ENCODE peak calls at places on chromosomes 4 and X, in four cellular contexts. X is H1, R is HepG2, Y is A549. G is an unnamed sample.

GRCh38 chr4:45284400-45285085 is 558.2 kb upstream of the GNPDA2 start:
- DNase-seq in X (no peak), R (no peak), Y (no peak), G (no peak)

GRCh38 chr4:138636791-138637190 is 378.8 kb upstream of the NOCT start:
- DNase-seq in X (no peak), R (no peak), Y (no peak), G (no peak)

GRCh38 chr4:172952052-172952451 is 216.6 kb upstream of the GALNT7 start:
- DNase-seq in X (no peak), R (no peak), Y (no peak), G (no peak)

GRCh38 chrX:103637604-103638338 is 9.0 kb downstream of the TCEAL1 start:
- DNase-seq in X (no peak), R (no peak), Y (no peak), G (no peak)

GRCh38 chr4:150972592-150972991 is 42.5 kb downstream of the LRBA start:
- DNase-seq in X (no peak), R (no peak), Y (no peak), G (no peak)

GRCh38 chr4:6709230-6710114 is at the start of gene MRFAP1L1:
- DNase-seq in X (peak), R (peak), Y (peak), G (peak)

GRCh38 chr4:52317981-52318380 is 266.9 kb downstream of the SPATA18 start:
- DNase-seq in X (no peak), R (no peak), Y (no peak), G (no peak)

GRCh38 chr4:103008875-103009729 is 10.4 kb downstream of the SLC9B1 start:
- DNase-seq in X (no peak), R (peak), Y (peak), G (peak)

GRCh38 chr4:124941267-124941666 is 228.7 kb upstream of the ANKRD50 start:
- DNase-seq in X (no peak), R (no peak), Y (no peak), G (no peak)

GRCh38 chr4:140213736-140214135 is 59.8 kb upstream of the MAML3 start:
- DNase-seq in X (no peak), R (no peak), Y (no peak), G (no peak)

GRCh38 chr4:8315343-8316250 is 46.0 kb downstream of the HTRA3 start:
- DNase-seq in X (no peak), R (peak), Y (peak), G (no peak)

GRCh38 chrX:33211356-33212254 is at the start of gene DMD:
- DNase-seq in X (no peak), R (peak), Y (no peak), G (no peak)
- TF ChIP-seq JUN in X (no peak), R (no peak), Y (no peak), G (no peak)

GRCh38 chr4:28388471-28388870 is 1527.8 kb downstream of the STIM2 start:
- DNase-seq in X (no peak), R (no peak), Y (no peak), G (no peak)

GRCh38 chr4:28386776-28387175 is 1526.1 kb downstream of the STIM2 start:
- DNase-seq in X (no peak), R (no peak), Y (no peak), G (no peak)

GRCh38 chr4:28391877-28392276 is 1531.2 kb downstream of the STIM2 start:
- DNase-seq in X (no peak), R (no peak), Y (no peak), G (no peak)
- TF ChIP-seq EP300 in X (no peak), R (no peak), Y (no peak), G (no peak)

GRCh38 chr4:168717852-168718251 is 221.0 kb downstream of the PALLD start:
- DNase-seq in X (no peak), R (no peak), Y (no peak), G (no peak)
- TF ChIP-seq JUN in X (no peak), R (no peak), Y (no peak), G (no peak)

GRCh38 chrX:129931411-129932136 is 25.6 kb downstream of the UTP14A start:
- DNase-seq in X (peak), R (peak), Y (peak), G (peak)
- TF ChIP-seq EP300 in X (peak), R (no peak), Y (no peak), G (no peak)

DNA sequence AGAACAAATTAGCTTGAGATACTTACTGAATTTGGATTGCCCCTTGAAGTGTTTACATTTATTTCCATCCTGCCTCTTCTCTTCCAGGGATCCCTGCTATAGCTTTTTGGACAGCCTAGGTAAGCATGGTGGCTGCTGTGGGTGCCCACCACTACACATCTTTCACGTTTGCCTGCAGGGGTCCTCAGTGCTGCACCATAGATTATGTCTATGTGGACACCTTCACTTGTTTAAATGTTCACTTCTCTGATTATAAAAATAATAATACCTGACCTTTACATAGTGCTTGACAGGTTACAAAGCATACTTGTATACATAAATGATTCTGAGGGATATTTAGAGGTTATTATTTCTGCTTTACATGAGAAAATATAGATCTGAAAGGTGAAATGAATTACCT is 67.9 kb upstream of the SLC4A4 start:
- DNase-seq in X (no peak), R (peak), Y (peak), G (peak)
- TF ChIP-seq JUN in X (no peak), R (no peak), Y (no peak), G (no peak)

DNA sequence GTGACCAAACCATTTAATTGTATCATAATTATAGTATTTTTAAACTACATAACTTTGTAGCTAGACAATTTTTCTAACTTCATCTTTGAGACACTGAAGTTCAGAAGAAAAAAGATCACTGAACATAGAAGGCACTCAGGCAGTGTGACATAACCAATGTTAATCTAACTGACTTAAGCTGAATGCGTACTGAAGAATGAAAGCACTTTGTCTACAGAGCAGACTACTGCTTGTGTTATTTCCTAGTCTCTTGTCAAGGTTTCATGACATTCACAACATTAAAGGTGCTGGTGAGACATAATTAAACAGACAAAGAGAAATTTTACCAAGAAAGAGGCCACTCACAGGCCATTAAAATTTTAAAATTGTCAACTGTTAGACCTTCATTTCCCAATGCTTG is 13.5 kb downstream of the AMMECR1 start:
- DNase-seq in X (no peak), R (no peak), Y (no peak), G (no peak)
- TF ChIP-seq EP300 in X (no peak), R (no peak), Y (no peak), G (no peak)

G was measured in K562.